ENCODE peak calls at places on chromosomes 13 and 19, in nine cellular contexts. One of them, this sample, is unnamed. For H3K27me3, the result is how much of the 10 kb centered on the place peaks cover.

GRCh38 chr13:26342898-26343297 is 89.0 kb downstream of the CDK8 start:
- DNase-seq in cardiac muscle cell: no peak
- DNase-seq in suprapubic skin: no peak
- DNase-seq in esophagus squamous epithelium: no peak
- DNase-seq in K562: no peak
- DNase-seq in thoracic aorta: no peak
- DNase-seq in trophoblast cell: no peak
- DNase-seq in adrenal gland: no peak
- DNase-seq in Caco-2: no peak
- DNase-seq in this sample: no peak

GRCh38 chr19:3065675-3066357 is 3.5 kb upstream of the TLE5 start:
- DNase-seq in cardiac muscle cell: no peak
- DNase-seq in suprapubic skin: no peak
- DNase-seq in esophagus squamous epithelium: no peak
- DNase-seq in K562: no peak
- DNase-seq in thoracic aorta: no peak
- DNase-seq in trophoblast cell: no peak
- DNase-seq in adrenal gland: no peak
- DNase-seq in Caco-2: peak
- DNase-seq in this sample: peak

GRCh38 chr19:33171916-33172359 is 22.2 kb upstream of the LRP3 start:
- DNase-seq in cardiac muscle cell: no peak
- DNase-seq in suprapubic skin: no peak
- DNase-seq in esophagus squamous epithelium: no peak
- DNase-seq in K562: no peak
- DNase-seq in thoracic aorta: no peak
- DNase-seq in trophoblast cell: no peak
- DNase-seq in adrenal gland: no peak
- DNase-seq in Caco-2: no peak
- DNase-seq in this sample: no peak

GRCh38 chr19:35306473-35307246 is 14.7 kb downstream of the MAG start:
- DNase-seq in cardiac muscle cell: no peak
- DNase-seq in suprapubic skin: peak
- DNase-seq in esophagus squamous epithelium: no peak
- DNase-seq in K562: no peak
- DNase-seq in thoracic aorta: no peak
- DNase-seq in trophoblast cell: peak
- DNase-seq in adrenal gland: no peak
- DNase-seq in Caco-2: no peak
- DNase-seq in this sample: peak

GRCh38 chr13:98187862-98188261 is 10.8 kb upstream of the RNF113B start:
- DNase-seq in cardiac muscle cell: no peak
- DNase-seq in suprapubic skin: no peak
- DNase-seq in esophagus squamous epithelium: no peak
- DNase-seq in K562: no peak
- DNase-seq in thoracic aorta: no peak
- DNase-seq in trophoblast cell: no peak
- DNase-seq in adrenal gland: no peak
- DNase-seq in Caco-2: no peak
- DNase-seq in this sample: no peak

GRCh38 chr13:46817081-46817480 is 20.1 kb upstream of the ESD start:
- DNase-seq in cardiac muscle cell: peak
- DNase-seq in suprapubic skin: no peak
- DNase-seq in esophagus squamous epithelium: no peak
- DNase-seq in K562: no peak
- DNase-seq in thoracic aorta: no peak
- DNase-seq in trophoblast cell: no peak
- DNase-seq in adrenal gland: no peak
- DNase-seq in Caco-2: no peak
- DNase-seq in this sample: no peak

GRCh38 chr13:52599853-52600603 is 42.2 kb upstream of the HNRNPA1L2 start:
- DNase-seq in cardiac muscle cell: peak
- DNase-seq in suprapubic skin: peak
- DNase-seq in esophagus squamous epithelium: no peak
- DNase-seq in K562: no peak
- DNase-seq in thoracic aorta: no peak
- DNase-seq in trophoblast cell: no peak
- DNase-seq in adrenal gland: no peak
- DNase-seq in Caco-2: peak
- DNase-seq in this sample: peak

GRCh38 chr19:43337737-43338136 is 15.7 kb upstream of the CD177 start:
- DNase-seq in cardiac muscle cell: no peak
- DNase-seq in suprapubic skin: no peak
- DNase-seq in esophagus squamous epithelium: no peak
- DNase-seq in K562: no peak
- DNase-seq in thoracic aorta: no peak
- DNase-seq in trophoblast cell: no peak
- DNase-seq in adrenal gland: no peak
- DNase-seq in Caco-2: no peak
- DNase-seq in this sample: no peak

GRCh38 chr19:38412491-38412890 is 9.6 kb downstream of the FAM98C start:
- DNase-seq in cardiac muscle cell: no peak
- DNase-seq in suprapubic skin: no peak
- DNase-seq in esophagus squamous epithelium: no peak
- DNase-seq in K562: no peak
- DNase-seq in thoracic aorta: no peak
- DNase-seq in trophoblast cell: no peak
- DNase-seq in adrenal gland: no peak
- DNase-seq in Caco-2: no peak
- DNase-seq in this sample: no peak

GRCh38 chr19:19026299-19026971 is 6.9 kb downstream of the SUGP2 start:
- DNase-seq in cardiac muscle cell: no peak
- DNase-seq in suprapubic skin: no peak
- DNase-seq in esophagus squamous epithelium: no peak
- DNase-seq in K562: no peak
- DNase-seq in thoracic aorta: no peak
- DNase-seq in trophoblast cell: no peak
- DNase-seq in adrenal gland: peak
- DNase-seq in Caco-2: no peak
- DNase-seq in this sample: peak

GRCh38 chr13:51912091-51912490 is 50.3 kb downstream of the CCDC70 start:
- DNase-seq in cardiac muscle cell: no peak
- DNase-seq in suprapubic skin: no peak
- DNase-seq in esophagus squamous epithelium: no peak
- DNase-seq in K562: no peak
- DNase-seq in thoracic aorta: no peak
- DNase-seq in trophoblast cell: peak
- DNase-seq in adrenal gland: no peak
- DNase-seq in Caco-2: peak
- DNase-seq in this sample: no peak

GRCh38 chr19:814108-815078 is 7.4 kb downstream of the PLPPR3 start:
- DNase-seq in cardiac muscle cell: no peak
- DNase-seq in suprapubic skin: no peak
- DNase-seq in esophagus squamous epithelium: no peak
- DNase-seq in K562: no peak
- DNase-seq in thoracic aorta: no peak
- DNase-seq in trophoblast cell: no peak
- DNase-seq in adrenal gland: no peak
- DNase-seq in Caco-2: no peak
- DNase-seq in this sample: peak

GRCh38 chr13:41465215-41465907 is 8.0 kb downstream of the RGCC start:
- DNase-seq in cardiac muscle cell: peak
- DNase-seq in suprapubic skin: no peak
- DNase-seq in esophagus squamous epithelium: peak
- DNase-seq in K562: no peak
- DNase-seq in thoracic aorta: no peak
- DNase-seq in trophoblast cell: peak
- DNase-seq in adrenal gland: peak
- DNase-seq in Caco-2: no peak
- DNase-seq in this sample: no peak

GRCh38 chr19:10398819-10399218 is 4.5 kb downstream of the CDC37 start:
- DNase-seq in cardiac muscle cell: no peak
- DNase-seq in suprapubic skin: no peak
- DNase-seq in esophagus squamous epithelium: no peak
- DNase-seq in K562: peak
- DNase-seq in thoracic aorta: no peak
- DNase-seq in trophoblast cell: peak
- DNase-seq in adrenal gland: no peak
- DNase-seq in Caco-2: no peak
- DNase-seq in this sample: no peak

GRCh38 chr13:109500146-109500773 is 286.1 kb downstream of the IRS2 start:
- DNase-seq in cardiac muscle cell: peak
- DNase-seq in suprapubic skin: no peak
- DNase-seq in esophagus squamous epithelium: no peak
- DNase-seq in K562: no peak
- DNase-seq in thoracic aorta: no peak
- DNase-seq in trophoblast cell: no peak
- DNase-seq in adrenal gland: peak
- DNase-seq in Caco-2: no peak
- DNase-seq in this sample: peak

GRCh38 chr13:62014299-62014698 is 598.6 kb upstream of the PCDH20 start:
- DNase-seq in cardiac muscle cell: peak
- DNase-seq in suprapubic skin: no peak
- DNase-seq in esophagus squamous epithelium: no peak
- DNase-seq in K562: no peak
- DNase-seq in thoracic aorta: no peak
- DNase-seq in trophoblast cell: no peak
- DNase-seq in adrenal gland: no peak
- DNase-seq in Caco-2: no peak
- DNase-seq in this sample: no peak

GRCh38 chr13:110886475-110887241 is 28.2 kb downstream of the ANKRD10 start:
- DNase-seq in cardiac muscle cell: no peak
- DNase-seq in suprapubic skin: no peak
- DNase-seq in esophagus squamous epithelium: no peak
- DNase-seq in K562: no peak
- DNase-seq in thoracic aorta: no peak
- DNase-seq in trophoblast cell: no peak
- DNase-seq in adrenal gland: no peak
- DNase-seq in Caco-2: no peak
- DNase-seq in this sample: no peak

GRCh38 chr13:99986751-99987150 is 5.2 kb downstream of the ZIC2 start:
- DNase-seq in cardiac muscle cell: no peak
- DNase-seq in suprapubic skin: no peak
- DNase-seq in esophagus squamous epithelium: no peak
- DNase-seq in K562: no peak
- DNase-seq in thoracic aorta: no peak
- DNase-seq in trophoblast cell: no peak
- DNase-seq in adrenal gland: no peak
- DNase-seq in Caco-2: no peak
- DNase-seq in this sample: peak
- H3K27me3 ChIP-seq in cardiac muscle cell: half or more
- H3K27me3 ChIP-seq in suprapubic skin: half or more
- H3K27me3 ChIP-seq in esophagus squamous epithelium: half or more
- H3K27me3 ChIP-seq in K562: under half
- H3K27me3 ChIP-seq in thoracic aorta: half or more
- H3K27me3 ChIP-seq in trophoblast cell: half or more
- H3K27me3 ChIP-seq in adrenal gland: half or more
- H3K27me3 ChIP-seq in Caco-2: under half
- H3K27me3 ChIP-seq in this sample: half or more

GRCh38 chr13:99352351-99353271 is 45.4 kb upstream of the GPR183 start:
- DNase-seq in cardiac muscle cell: no peak
- DNase-seq in suprapubic skin: no peak
- DNase-seq in esophagus squamous epithelium: no peak
- DNase-seq in K562: no peak
- DNase-seq in thoracic aorta: no peak
- DNase-seq in trophoblast cell: peak
- DNase-seq in adrenal gland: no peak
- DNase-seq in Caco-2: no peak
- DNase-seq in this sample: no peak
- H3K4me3 ChIP-seq in cardiac muscle cell: no peak
- H3K4me3 ChIP-seq in suprapubic skin: no peak
- H3K4me3 ChIP-seq in esophagus squamous epithelium: no peak
- H3K4me3 ChIP-seq in K562: no peak
- H3K4me3 ChIP-seq in thoracic aorta: no peak
- H3K4me3 ChIP-seq in trophoblast cell: no peak
- H3K4me3 ChIP-seq in adrenal gland: no peak
- H3K4me3 ChIP-seq in Caco-2: no peak
- H3K4me3 ChIP-seq in this sample: no peak

DNA sequence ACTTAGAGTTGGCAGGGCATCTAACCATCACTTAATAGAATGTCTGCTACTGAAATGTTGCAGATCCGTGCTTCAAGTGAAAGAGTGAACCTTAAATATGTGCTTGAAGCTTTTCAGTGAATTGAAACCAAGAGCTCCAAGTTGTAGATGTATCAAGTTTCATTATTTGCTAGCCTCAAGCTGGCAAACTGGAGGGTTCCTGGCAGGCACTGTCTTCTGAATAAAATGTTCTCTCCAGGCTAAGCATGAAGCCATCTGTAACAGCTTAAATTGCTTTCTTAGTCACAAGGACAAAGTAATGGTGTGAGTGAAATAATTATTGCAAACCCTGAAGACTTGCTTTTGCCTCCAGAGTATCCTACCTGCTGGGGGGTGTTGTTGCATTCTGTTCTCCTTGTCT is 415.0 kb upstream of the SPRY2 start:
- DNase-seq in cardiac muscle cell: no peak
- DNase-seq in suprapubic skin: no peak
- DNase-seq in esophagus squamous epithelium: no peak
- DNase-seq in K562: no peak
- DNase-seq in thoracic aorta: no peak
- DNase-seq in trophoblast cell: no peak
- DNase-seq in adrenal gland: no peak
- DNase-seq in Caco-2: no peak
- DNase-seq in this sample: no peak
- H3K27me3 ChIP-seq in cardiac muscle cell: under half
- H3K27me3 ChIP-seq in suprapubic skin: under half
- H3K27me3 ChIP-seq in esophagus squamous epithelium: under half
- H3K27me3 ChIP-seq in K562: under half
- H3K27me3 ChIP-seq in thoracic aorta: under half
- H3K27me3 ChIP-seq in trophoblast cell: under half
- H3K27me3 ChIP-seq in adrenal gland: under half
- H3K27me3 ChIP-seq in Caco-2: under half
- H3K27me3 ChIP-seq in this sample: under half

GRCh38 chr19:13119654-13120053 is 1.6 kb downstream of the NACC1 start:
- DNase-seq in cardiac muscle cell: no peak
- DNase-seq in suprapubic skin: no peak
- DNase-seq in esophagus squamous epithelium: no peak
- DNase-seq in K562: no peak
- DNase-seq in thoracic aorta: no peak
- DNase-seq in trophoblast cell: no peak
- DNase-seq in adrenal gland: no peak
- DNase-seq in Caco-2: no peak
- DNase-seq in this sample: no peak
- H3K4me3 ChIP-seq in cardiac muscle cell: no peak
- H3K4me3 ChIP-seq in suprapubic skin: peak
- H3K4me3 ChIP-seq in esophagus squamous epithelium: peak
- H3K4me3 ChIP-seq in K562: peak
- H3K4me3 ChIP-seq in thoracic aorta: peak
- H3K4me3 ChIP-seq in trophoblast cell: no peak
- H3K4me3 ChIP-seq in adrenal gland: no peak
- H3K4me3 ChIP-seq in Caco-2: no peak
- H3K4me3 ChIP-seq in this sample: no peak

DNA sequence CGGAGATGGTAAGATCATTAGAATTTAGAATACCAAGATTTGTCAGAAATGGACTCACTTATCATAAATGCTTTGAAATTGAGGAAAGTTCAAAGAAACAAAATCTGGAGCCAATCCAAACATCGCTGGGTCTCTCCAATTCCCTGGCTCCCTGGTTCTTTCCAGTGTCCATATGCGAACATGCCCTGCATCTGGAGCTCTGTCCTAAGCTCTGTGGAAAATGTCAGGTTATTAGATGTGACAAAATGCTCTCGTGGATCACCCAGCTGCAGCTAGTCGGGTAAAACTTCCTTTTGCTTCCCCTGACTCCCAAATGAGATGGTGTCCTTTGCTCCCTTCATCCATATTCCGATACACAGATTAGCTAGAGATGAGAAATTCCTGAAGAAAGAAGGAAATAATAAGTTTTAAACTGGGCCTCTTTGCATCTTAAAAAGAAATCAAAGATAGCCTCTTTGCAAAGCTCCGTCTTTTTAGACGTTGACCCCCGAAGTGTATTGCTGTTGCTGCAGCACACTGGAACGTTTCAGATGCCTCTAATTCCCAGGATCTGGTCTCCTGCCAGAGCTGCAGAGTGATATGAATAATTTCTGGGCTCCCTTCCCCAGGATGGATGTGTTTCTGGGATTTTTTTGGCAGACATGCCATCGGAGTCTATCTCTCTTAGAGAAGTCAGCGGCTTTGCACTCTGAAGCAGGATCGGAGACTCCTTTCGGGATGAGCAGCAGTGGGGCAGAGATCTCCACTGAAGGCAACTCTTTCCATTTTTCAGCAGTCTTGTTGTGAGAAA is 102.9 kb downstream of the TEX26 start:
- DNase-seq in cardiac muscle cell: peak
- DNase-seq in suprapubic skin: no peak
- DNase-seq in esophagus squamous epithelium: no peak
- DNase-seq in K562: no peak
- DNase-seq in thoracic aorta: no peak
- DNase-seq in trophoblast cell: no peak
- DNase-seq in adrenal gland: no peak
- DNase-seq in Caco-2: no peak
- DNase-seq in this sample: no peak
- H3K27me3 ChIP-seq in cardiac muscle cell: under half
- H3K27me3 ChIP-seq in suprapubic skin: under half
- H3K27me3 ChIP-seq in esophagus squamous epithelium: under half
- H3K27me3 ChIP-seq in K562: under half
- H3K27me3 ChIP-seq in thoracic aorta: under half
- H3K27me3 ChIP-seq in trophoblast cell: under half
- H3K27me3 ChIP-seq in adrenal gland: under half
- H3K27me3 ChIP-seq in Caco-2: under half
- H3K27me3 ChIP-seq in this sample: under half

This sample was measured in H7.